ENCODE peak calls at places on chromosomes 3 and 15, in four cellular contexts. U is stimulated activated CD4-positive, alpha-beta T cell treated with anti-CD3 and anti-CD28 coated beads, Interleukin-1b, Interleukin-23, amount 100 ng/mL, for 24 hours; V is NCI-H2029 treated with DMSO at 0.1 percent for 48 hours; H is cardiac muscle cell. S is an unnamed sample.

GRCh38 chr3:127002195-127003174 is 19.6 kb downstream of the PLXNA1 start:
- DNase-seq in U (no peak), V (no peak), H (peak; percentile 91), S (peak; percentile 83)

GRCh38 chr3:190877925-190878324 is 15.4 kb upstream of the GMNC start:
- DNase-seq in U (no peak), V (no peak), H (no peak), S (no peak)

GRCh38 chr3:50296721-50297383 is 2.4 kb downstream of the HYAL3 start:
- DNase-seq in U (no peak), V (no peak), H (no peak), S (no peak)

GRCh38 chr3:108953210-108953609 is 469 bp downstream of the GUCA1C start:
- DNase-seq in U (no peak), V (no peak), H (no peak), S (no peak)

GRCh38 chr3:134387293-134387692 is 13.0 kb upstream of the AMOTL2 start:
- DNase-seq in U (no peak), V (no peak), H (no peak), S (peak; percentile 25)

GRCh38 chr3:123584284-123584987 is 417 bp downstream of the HACD2 start:
- DNase-seq in U (no peak), V (no peak), H (peak; percentile 70), S (no peak)

GRCh38 chr15:22908830-22909229 is 70.4 kb downstream of the NIPA2 start:
- DNase-seq in U (no peak), V (no peak), H (no peak), S (no peak)

GRCh38 chr15:72235298-72235697 is 4.3 kb upstream of the PKM start:
- DNase-seq in U (no peak), V (no peak), H (no peak), S (no peak)

GRCh38 chr15:68734886-68735285 is 85.8 kb downstream of the ANP32A start:
- DNase-seq in U (no peak), V (no peak), H (no peak), S (no peak)

GRCh38 chr3:124584552-124585391 is 145.5 kb upstream of the UMPS start:
- DNase-seq in U (peak; percentile 3), V (no peak), H (peak; percentile 91), S (peak; percentile 73)

GRCh38 chr15:64017082-64017588 is 29.1 kb downstream of the DAPK2 start:
- DNase-seq in U (no peak), V (no peak), H (no peak), S (no peak)

GRCh38 chr3:113210608-113211369 is 568 bp upstream of the BOC start:
- DNase-seq in U (no peak), V (no peak), H (peak; percentile 48), S (no peak)

GRCh38 chr15:55279746-55280351 is 9.8 kb downstream of the RAB27A start:
- DNase-seq in U (peak; percentile 26), V (no peak), H (no peak), S (no peak)

S was measured in type B pancreatic cell.